ENCODE peak calls at places on chromosome 1, in ten cellular contexts. S is iris pigment epithelial cell, I is thoracic aorta, N is Right ventricle myocardium superior, G is GF-D8, X is skeletal muscle cell, M is A172, J is heart left ventricle, O is spleen, P is renal cortical epithelial cell. Y is an unnamed sample.

GRCh38 chr1:235597867-235598553 is 51.6 kb downstream of the GNG4 start:
- DNase-seq in O (peak), I (no peak), G (peak), J (no peak), X (no peak), P (peak), N (no peak), M (peak), S (peak), Y (no peak)

GRCh38 chr1:198030682-198031081 is 113.5 kb downstream of the LHX9 start:
- DNase-seq in G (no peak), S (peak), I (no peak), J (no peak), P (no peak), X (peak), N (no peak), O (no peak), M (no peak), Y (no peak)

GRCh38 chr1:119713039-119713537 is 1.4 kb downstream of the PHGDH start:
- DNase-seq in I (no peak), S (peak), N (no peak), G (peak), P (no peak), J (no peak), M (no peak), X (no peak), O (no peak), Y (no peak)

GRCh38 chr1:159879977-159880376 is 17.5 kb upstream of the VSIG8 start:
- DNase-seq in N (no peak), I (no peak), X (peak), S (peak), G (peak), M (peak), J (no peak), O (no peak), P (peak), Y (no peak)

GRCh38 chr1:184513966-184514365 is 127.1 kb downstream of the C1orf21 start:
- DNase-seq in N (peak), M (peak), G (no peak), P (peak), O (no peak), J (no peak), S (peak), X (no peak), I (no peak), Y (peak)

GRCh38 chr1:163970699-163971098 is 588.3 kb upstream of the PBX1 start:
- DNase-seq in J (no peak), O (no peak), N (no peak), I (no peak), P (no peak), G (no peak), S (peak), X (no peak), M (no peak), Y (no peak)

GRCh38 chr1:226702957-226703831 is 35.9 kb downstream of the ITPKB start:
- DNase-seq in P (peak), X (peak), J (peak), M (peak), S (peak), O (peak), I (no peak), N (peak), G (peak), Y (peak)

GRCh38 chr1:20069932-20070331 is at the start of gene PLA2G5:
- DNase-seq in M (no peak), G (no peak), N (peak), I (no peak), X (no peak), O (no peak), P (peak), S (peak), J (peak), Y (no peak)

GRCh38 chr1:153728305-153729066 is 636 bp downstream of the INTS3 start:
- DNase-seq in M (peak), S (peak), N (peak), G (no peak), O (peak), P (peak), J (peak), X (no peak), I (peak), Y (peak)

GRCh38 chr1:157948547-157949152 is 44.8 kb upstream of the KIRREL1 start:
- DNase-seq in G (no peak), I (no peak), N (no peak), J (peak), X (no peak), S (peak), M (peak), P (peak), O (no peak), Y (no peak)

Y was measured in pancreas.